ENCODE peak calls at places on chromosomes 12 and 14, in six cellular contexts. L, F, E, U, M and A are unnamed samples.

GRCh38 chr14:98323850-98324249 is 948.1 kb downstream of the BCL11B start:
- DNase-seq in L (no peak), F (no peak), E (no peak), U (no peak), M (no peak), A (no peak)

GRCh38 chr14:20690848-20691640 is 2.5 kb downstream of the ANG start:
- DNase-seq in L (peak; percentile 77), F (peak; percentile 76), E (no peak), U (peak; percentile 63), M (peak; percentile 86), A (no peak)

GRCh38 chr12:49692851-49693250 is 14.4 kb downstream of the FMNL3 start:
- DNase-seq in L (no peak), F (no peak), E (no peak), U (no peak), M (no peak), A (no peak)

GRCh38 chr14:55604900-55605418 is 25.0 kb downstream of the KTN1 start:
- DNase-seq in L (no peak), F (no peak), E (no peak), U (no peak), M (no peak), A (no peak)

GRCh38 chr12:5027436-5027835 is 16.2 kb upstream of the KCNA5 start:
- DNase-seq in L (peak; percentile 52), F (no peak), E (no peak), U (no peak), M (no peak), A (no peak)

GRCh38 chr12:18718462-18718861 is 19.4 kb downstream of the PLCZ1 start:
- DNase-seq in L (no peak), F (no peak), E (no peak), U (no peak), M (peak; percentile 38), A (no peak)

GRCh38 chr14:87952307-87953094 is 40.5 kb downstream of the GALC start:
- DNase-seq in L (no peak), F (no peak), E (no peak), U (no peak), M (no peak), A (peak; percentile 26)

GRCh38 chr12:67193705-67194104 is 75.5 kb upstream of the CAND1 start:
- DNase-seq in L (peak; percentile 89), F (peak; percentile 56), E (no peak), U (no peak), M (peak; percentile 55), A (no peak)

GRCh38 chr12:22100952-22101748 is 55.1 kb downstream of the CMAS start:
- DNase-seq in L (peak; percentile 89), F (peak; percentile 81), E (peak; percentile 15), U (peak; percentile 67), M (peak; percentile 46), A (peak; percentile 13)

GRCh38 chr14:105095236-105095805 is 30.1 kb upstream of the GPR132 start:
- DNase-seq in L (no peak), F (no peak), E (no peak), U (no peak), M (no peak), A (no peak)

GRCh38 chr14:105092124-105092911 is 27.1 kb upstream of the GPR132 start:
- DNase-seq in L (peak; percentile 71), F (no peak), E (no peak), U (no peak), M (peak; percentile 38), A (no peak)

GRCh38 chr14:105094193-105094907 is 29.1 kb upstream of the GPR132 start:
- DNase-seq in L (no peak), F (no peak), E (no peak), U (no peak), M (no peak), A (no peak)

GRCh38 chr14:105092912-105093425 is 27.7 kb upstream of the GPR132 start:
- DNase-seq in L (peak; percentile 68), F (no peak), E (no peak), U (no peak), M (peak; percentile 66), A (peak; percentile 73)

DNA sequence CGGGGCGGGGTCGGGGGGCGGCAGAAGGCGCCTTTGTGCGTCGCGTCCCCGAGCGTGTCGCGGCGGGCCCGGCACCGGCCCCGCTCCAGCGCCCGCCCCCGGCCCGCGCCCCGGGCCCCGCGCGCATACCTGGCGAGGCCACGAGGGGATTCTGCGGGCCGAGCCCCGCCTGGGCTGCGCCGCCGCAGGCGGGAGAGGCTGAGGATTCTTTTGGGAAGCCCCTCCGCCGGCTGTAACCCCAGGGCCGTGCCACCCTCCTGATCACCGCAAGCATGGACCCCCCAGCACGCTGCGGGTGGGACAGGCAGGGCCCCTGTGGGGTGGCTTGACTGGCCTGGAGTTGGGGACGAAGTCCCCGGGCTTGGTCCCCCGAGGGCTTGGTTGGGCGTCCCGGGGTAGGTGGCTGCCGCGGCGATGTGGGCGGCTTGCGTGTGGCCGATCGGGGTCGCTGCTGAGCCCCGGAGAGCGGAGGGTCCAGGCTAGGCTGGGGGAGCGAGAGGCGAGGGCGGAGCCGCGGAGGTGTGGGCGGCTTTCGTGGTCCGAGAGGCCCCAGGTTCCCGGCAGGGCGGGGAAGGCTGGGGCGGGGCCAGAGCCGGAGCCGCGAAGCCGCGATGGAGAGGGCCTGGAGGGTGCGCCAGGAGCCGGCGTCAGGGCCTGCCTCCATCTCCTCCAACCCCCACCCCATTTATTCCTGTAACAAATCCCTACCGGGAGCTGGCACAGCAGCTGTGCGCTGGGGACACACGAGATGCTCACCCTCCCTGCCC is 28.4 kb upstream of the GPR132 start:
- DNase-seq in L (peak; percentile 97), F (peak; percentile 89), E (no peak), U (no peak), M (peak; percentile 80), A (peak; percentile 87)
- H3K4me3 ChIP-seq in L (peak overlapping the region; percentile 77), F (no peak overlapping the region), E (peak overlapping the region; percentile 74), U (peak overlapping the region; percentile 69), M (peak overlapping the region; percentile 83), A (peak overlapping the region; percentile 72)

GRCh38 chr14:69260246-69260978 is 454 bp downstream of the GALNT16 start:
- DNase-seq in L (peak; percentile 88), F (peak; percentile 79), E (no peak), U (no peak), M (no peak), A (peak; percentile 20)
- H3K27me3 ChIP-seq in L (peaks cover 25% of the 10 kb centered on the region), F (peaks cover 9% of the 10 kb centered on the region), E (peaks cover 53% of the 10 kb centered on the region), U (no peaks in the 10 kb centered on the region), M (peaks cover 55% of the 10 kb centered on the region), A (peaks cover 5% of the 10 kb centered on the region)

GRCh38 chr12:126936181-126936851 is 1330.7 kb upstream of the TMEM132C start:
- DNase-seq in L (no peak), F (peak; percentile 4), E (no peak), U (no peak), M (peak; percentile 86), A (peak; percentile 15)
- H3K4me3 ChIP-seq in L (no peak overlapping the region), F (no peak overlapping the region), E (no peak overlapping the region), U (no peak overlapping the region), M (peak overlapping the region; percentile 59), A (peak overlapping the region; percentile 22)

DNA sequence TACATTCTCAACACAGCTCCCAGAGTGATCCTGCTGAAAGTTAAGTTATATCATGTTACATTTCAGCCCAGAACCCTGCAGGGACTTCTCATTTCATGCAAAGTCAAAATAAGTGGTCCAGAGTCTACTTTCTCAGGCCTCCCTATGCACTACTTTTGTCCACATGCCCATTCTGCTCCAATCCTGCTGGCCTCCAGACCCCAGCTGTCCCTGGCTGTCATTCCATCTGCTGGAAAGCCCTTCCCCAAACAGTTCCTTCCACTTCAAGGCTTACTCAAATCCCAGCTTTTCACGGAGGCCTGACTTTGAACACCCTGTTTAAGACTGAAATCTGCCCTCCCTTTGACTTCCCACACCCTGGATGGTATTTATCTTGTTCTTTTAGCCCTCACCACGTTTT is 109.8 kb upstream of the DNM1L start:
- DNase-seq in L (no peak), F (no peak), E (no peak), U (no peak), M (no peak), A (no peak)
- H3K27me3 ChIP-seq in L (no peaks in the 10 kb centered on the region), F (no peaks in the 10 kb centered on the region), E (no peaks in the 10 kb centered on the region), U (no peaks in the 10 kb centered on the region), M (no peaks in the 10 kb centered on the region), A (no peaks in the 10 kb centered on the region)

GRCh38 chr12:95074766-95075165 is 1.3 kb upstream of the NR2C1 start:
- DNase-seq in L (no peak), F (no peak), E (no peak), U (no peak), M (no peak), A (no peak)

GRCh38 chr12:95070378-95070777 is 3.0 kb downstream of the NR2C1 start:
- DNase-seq in L (no peak), F (no peak), E (no peak), U (no peak), M (no peak), A (no peak)

GRCh38 chr12:95077341-95077740 is 3.9 kb upstream of the NR2C1 start:
- DNase-seq in L (no peak), F (no peak), E (no peak), U (no peak), M (no peak), A (no peak)

GRCh38 chr12:95072900-95073697 is at the start of gene NR2C1:
- DNase-seq in L (peak; percentile 99), F (peak; percentile 98), E (peak; percentile 77), U (peak; percentile 92), M (peak; percentile 94), A (peak; percentile 91)

GRCh38 chr12:95073698-95074520 is 491 bp upstream of the NR2C1 start:
- DNase-seq in L (peak; percentile 58), F (no peak), E (no peak), U (no peak), M (no peak), A (no peak)
- H3K4me3 ChIP-seq in L (peak overlapping the region; percentile 95), F (no peak overlapping the region), E (peak overlapping the region; percentile 82), U (peak overlapping the region; percentile 100), M (peak overlapping the region; percentile 100), A (no peak overlapping the region)

GRCh38 chr12:132432721-132433577 is 57.0 kb upstream of the FBRSL1 start:
- DNase-seq in L (no peak), F (no peak), E (no peak), U (no peak), M (no peak), A (no peak)
- H3K27me3 ChIP-seq in L (no peaks in the 10 kb centered on the region), F (no peaks in the 10 kb centered on the region), E (peaks cover 55% of the 10 kb centered on the region), U (no peaks in the 10 kb centered on the region), M (peaks cover 18% of the 10 kb centered on the region), A (peaks cover 2% of the 10 kb centered on the region)

GRCh38 chr14:73723411-73723798 is 9.2 kb upstream of the PNMA1 start:
- DNase-seq in L (no peak), F (no peak), E (no peak), U (no peak), M (peak; percentile 1), A (no peak)
- H3K4me3 ChIP-seq in L (no peak overlapping the region), F (no peak overlapping the region), E (no peak overlapping the region), U (no peak overlapping the region), M (peak overlapping the region; percentile 4), A (no peak overlapping the region)

GRCh38 chr14:65961004-65961403 is 525.2 kb upstream of the CCDC196 start:
- DNase-seq in L (peak; percentile 93), F (peak; percentile 83), E (no peak), U (peak; percentile 65), M (peak; percentile 67), A (peak; percentile 19)

GRCh38 chr14:65966188-65966587 is 520.0 kb upstream of the CCDC196 start:
- DNase-seq in L (peak; percentile 70), F (no peak), E (no peak), U (no peak), M (no peak), A (no peak)

GRCh38 chr14:65958664-65959562 is 527.3 kb upstream of the CCDC196 start:
- DNase-seq in L (no peak), F (peak; percentile 71), E (no peak), U (no peak), M (peak; percentile 55), A (peak; percentile 13)

GRCh38 chr14:65959563-65960024 is 526.6 kb upstream of the CCDC196 start:
- DNase-seq in L (no peak), F (no peak), E (no peak), U (no peak), M (no peak), A (no peak)

GRCh38 chr14:65962952-65963351 is 523.2 kb upstream of the CCDC196 start:
- DNase-seq in L (no peak), F (no peak), E (no peak), U (no peak), M (no peak), A (no peak)
- H3K27me3 ChIP-seq in L (peaks cover 40% of the 10 kb centered on the region), F (no peaks in the 10 kb centered on the region), E (no peaks in the 10 kb centered on the region), U (no peaks in the 10 kb centered on the region), M (peaks cover 53% of the 10 kb centered on the region), A (no peaks in the 10 kb centered on the region)